ENCODE peak calls at places on chromosome 5, in nine cellular contexts. T is stomach, Z is IMR-90, R is body of pancreas, Y is heart left ventricle, S is thyroid gland, M is adrenal gland, C is A549, V is suprapubic skin. Q is an unnamed sample.

GRCh38 chr5:72237879-72238278 is 82.2 kb downstream of the MRPS27 start:
- DNase-seq in R (no peak), S (no peak), Y (no peak), V (no peak), M (no peak), C (no peak), Z (no peak), T (no peak), Q (no peak)

GRCh38 chr5:138177936-138178515 is 404 bp downstream of the BRD8 start:
- DNase-seq in V (no peak), T (peak; percentile 31), C (peak; percentile 22), R (peak; percentile 22), S (peak; percentile 40), M (peak; percentile 45), Z (peak; percentile 18), Y (no peak), Q (peak; percentile 26)

GRCh38 chr5:138354926-138355378 is 2.5 kb downstream of the KDM3B start:
- DNase-seq in T (no peak), R (no peak), Y (no peak), M (peak; percentile 41), Z (peak; percentile 77), V (no peak), C (peak; percentile 86), S (peak; percentile 35), Q (peak; percentile 71)

GRCh38 chr5:112757468-112758208 is 20.0 kb downstream of the APC start:
- DNase-seq in Z (peak; percentile 68), C (peak; percentile 65), R (no peak), V (no peak), T (no peak), S (no peak), M (no peak), Y (no peak), Q (no peak)

GRCh38 chr5:72892846-72893245 is 63.0 kb upstream of the FCHO2 start:
- DNase-seq in Y (no peak), S (no peak), V (no peak), T (no peak), R (no peak), Z (no peak), C (no peak), M (no peak), Q (no peak)

GRCh38 chr5:170861855-170862766 is at the start of gene RANBP17:
- DNase-seq in Z (peak; percentile 67), C (peak; percentile 75), Y (peak; percentile 72), R (peak; percentile 66), M (peak; percentile 69), S (peak; percentile 47), T (peak; percentile 60), V (peak; percentile 60), Q (no peak)

GRCh38 chr5:124906339-124907097 is 160.1 kb upstream of the ZNF608 start:
- DNase-seq in T (peak; percentile 62), C (peak; percentile 10), S (peak; percentile 37), Y (peak; percentile 72), V (peak; percentile 71), M (peak; percentile 75), R (peak; percentile 72), Z (peak; percentile 79), Q (no peak)

GRCh38 chr5:115949096-115949495 is 13.2 kb upstream of the LVRN start:
- DNase-seq in Z (peak; percentile 66), Y (no peak), T (no peak), V (no peak), C (no peak), M (no peak), R (no peak), S (no peak), Q (no peak)

GRCh38 chr5:55924744-55925143 is 70.0 kb downstream of the IL6ST start:
- DNase-seq in T (no peak), C (no peak), V (no peak), R (no peak), M (no peak), Y (no peak), S (no peak), Z (no peak), Q (no peak)

GRCh38 chr5:55921617-55922016 is 70.5 kb downstream of the IL31RA start:
- DNase-seq in T (no peak), C (no peak), Y (no peak), V (no peak), S (no peak), R (no peak), Z (no peak), M (no peak), Q (no peak)

GRCh38 chr5:55923873-55924500 is 70.8 kb downstream of the IL6ST start:
- DNase-seq in V (no peak), T (no peak), M (no peak), S (no peak), Y (no peak), Z (no peak), C (no peak), R (no peak), Q (no peak)

GRCh38 chr5:55925181-55925580 is 69.6 kb downstream of the IL6ST start:
- DNase-seq in S (no peak), M (no peak), Z (no peak), V (no peak), Y (no peak), R (no peak), C (no peak), T (no peak), Q (no peak)

GRCh38 chr5:55923177-55923872 is 71.4 kb downstream of the IL6ST start:
- DNase-seq in S (peak; percentile 25), C (no peak), V (no peak), T (peak; percentile 33), Z (no peak), Y (no peak), R (no peak), M (peak; percentile 36), Q (peak; percentile 42)
- TF ChIP-seq POLR2A in S (no peak), C (no peak), V (no peak), T (no peak), Z (no peak), Y (no peak), R (no peak), M (no peak), Q (no peak)

DNA sequence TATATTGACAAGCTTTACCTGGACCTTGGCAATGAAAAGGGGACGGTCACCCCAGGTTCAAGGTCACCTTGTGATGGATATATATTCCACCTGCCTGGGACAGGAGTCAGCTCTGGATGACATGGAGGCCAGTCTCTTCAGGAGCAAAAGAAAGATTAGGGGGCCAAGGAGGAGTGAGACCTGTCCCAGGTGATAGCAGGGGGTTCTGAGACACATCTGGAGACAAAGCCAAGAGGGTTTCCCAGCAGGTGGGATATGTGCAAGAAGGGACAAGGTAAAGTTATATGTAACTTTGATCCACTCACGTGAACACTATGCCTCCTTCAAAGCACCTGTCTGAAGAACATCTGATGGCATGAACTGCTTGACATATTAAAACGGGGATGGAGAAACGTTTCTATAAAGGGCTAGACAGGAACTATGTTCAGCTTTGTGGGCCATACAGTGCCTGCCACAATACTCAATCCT is 62.8 kb upstream of the ZNF622 start:
- DNase-seq in T (no peak), R (no peak), Y (no peak), S (no peak), M (no peak), V (no peak), C (no peak), Z (no peak), Q (no peak)
- TF ChIP-seq POLR2A in T (no peak), R (no peak), Y (no peak), S (no peak), M (no peak), V (no peak), C (no peak), Z (no peak), Q (no peak)

GRCh38 chr5:140112685-140113179 is 1.2 kb upstream of the PURA start:
- DNase-seq in R (no peak), V (no peak), C (no peak), Z (peak; percentile 34), M (no peak), Y (no peak), S (no peak), T (no peak), Q (no peak)

GRCh38 chr5:140115186-140115500 is 1.2 kb downstream of the PURA start:
- DNase-seq in M (no peak), Z (no peak), Y (no peak), C (no peak), S (no peak), T (no peak), V (no peak), R (no peak), Q (no peak)

GRCh38 chr5:140113180-140113698 is 670 bp upstream of the PURA start:
- DNase-seq in S (peak; percentile 22), Z (no peak), R (peak; percentile 30), Y (peak; percentile 65), V (peak; percentile 71), T (no peak), C (no peak), M (peak; percentile 26), Q (no peak)

GRCh38 chr5:140114341-140115185 is 654 bp downstream of the PURA start:
- DNase-seq in R (peak; percentile 65), M (peak; percentile 85), T (peak; percentile 70), S (peak; percentile 76), V (peak; percentile 84), Z (peak; percentile 55), Y (peak; percentile 85), C (peak; percentile 73), Q (no peak)

DNA sequence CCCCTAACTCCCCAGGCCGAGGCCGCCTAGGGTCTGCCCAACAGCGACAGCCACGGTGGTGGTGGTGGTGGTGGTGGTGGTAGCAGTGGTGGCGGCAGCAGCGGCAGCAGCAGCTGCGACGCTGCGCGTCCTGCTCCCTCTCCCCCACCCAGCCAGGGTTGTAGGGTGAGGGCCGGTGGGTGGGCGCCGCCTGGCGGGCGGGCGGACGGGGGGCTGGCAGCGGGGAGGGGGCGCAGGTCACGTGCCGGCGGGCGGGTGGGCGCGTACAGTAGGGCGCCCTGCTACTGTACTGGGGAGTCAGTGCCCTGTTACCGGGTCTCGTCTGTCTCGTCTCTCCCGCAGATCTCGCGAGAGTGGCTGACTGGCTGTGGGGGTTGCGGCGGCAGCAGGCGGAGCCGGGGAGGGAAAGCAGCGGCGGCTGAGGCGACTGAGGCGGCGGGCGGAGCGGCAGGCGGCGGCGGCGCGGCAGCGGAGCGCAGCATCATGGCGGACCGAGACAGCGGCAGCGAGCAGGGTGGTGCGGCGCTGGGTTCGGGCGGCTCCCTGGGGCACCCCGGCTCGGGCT is at the start of gene PURA:
- DNase-seq in M (peak; percentile 97), T (peak; percentile 97), R (peak; percentile 95), S (peak; percentile 95), V (peak; percentile 97), Y (peak; percentile 98), C (peak; percentile 94), Z (peak; percentile 92), Q (peak; percentile 90)
- TF ChIP-seq POLR2A in M (peak; percentile 86), T (no peak), R (peak; percentile 67), S (peak; percentile 60), V (peak; percentile 59), Y (peak; percentile 66), C (peak; percentile 85), Z (peak; percentile 46), Q (peak; percentile 84)

DNA sequence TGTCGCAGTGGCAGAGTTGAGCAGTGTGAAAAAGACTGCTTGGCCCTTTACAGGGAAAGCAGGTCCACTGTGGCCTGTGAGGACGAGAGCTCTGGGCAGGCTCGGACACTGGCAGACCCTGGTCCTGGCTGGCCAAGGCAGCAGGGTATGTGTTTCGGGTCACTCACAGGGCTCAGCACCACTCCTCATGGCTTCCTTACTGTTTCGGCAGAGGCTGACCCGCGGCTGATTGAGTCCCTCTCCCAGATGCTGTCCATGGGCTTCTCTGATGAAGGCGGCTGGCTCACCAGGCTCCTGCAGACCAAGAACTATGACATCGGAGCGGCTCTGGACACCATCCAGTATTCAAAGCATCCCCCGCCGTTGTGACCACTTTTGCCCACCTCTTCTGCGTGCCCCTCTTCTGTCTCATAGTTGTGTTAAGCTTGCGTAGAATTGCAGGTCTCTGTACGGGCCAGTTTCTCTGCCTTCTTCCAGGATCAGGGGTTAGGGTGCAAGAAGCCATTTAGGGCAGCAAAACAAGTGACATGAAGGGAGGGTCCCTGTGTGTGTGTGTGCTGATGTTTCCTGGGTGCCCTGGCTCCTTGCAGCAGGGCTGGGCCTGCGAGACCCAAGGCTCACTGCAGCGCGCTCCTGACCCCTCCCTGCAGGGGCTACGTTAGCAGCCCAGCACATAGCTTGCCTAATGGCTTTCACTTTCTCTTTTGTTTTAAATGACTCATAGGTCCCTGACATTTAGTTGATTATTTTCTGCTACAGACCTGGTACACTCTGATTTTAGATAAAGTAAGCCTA is 15.7 kb downstream of the SQSTM1 start:
- DNase-seq in T (no peak), S (no peak), M (peak; percentile 78), R (no peak), V (no peak), C (no peak), Y (peak; percentile 63), Z (peak; percentile 52), Q (no peak)
- TF ChIP-seq POLR2A in T (no peak), S (no peak), M (no peak), R (no peak), V (no peak), C (no peak), Y (no peak), Z (peak; percentile 47), Q (no peak)